ENCODE peak calls at places on chromosomes 5 and 9, in six cellular contexts. One of them, this sample, is unnamed.

GRCh38 chr5:173458819-173459218 is 130.6 kb upstream of the STC2 start:
- DNase-seq in uterus: no peak
- DNase-seq in GM12878: no peak
- DNase-seq in A549: no peak
- DNase-seq in HCT116: no peak
- DNase-seq in IMR-90: peak
- DNase-seq in this sample: no peak

GRCh38 chr9:79611091-79611614 is 39.4 kb downstream of the TLE4 start:
- DNase-seq in GM12878: no peak
- DNase-seq in IMR-90: peak
- DNase-seq in A549: no peak
- DNase-seq in HCT116: no peak
- DNase-seq in uterus: no peak
- DNase-seq in this sample: peak

GRCh38 chr5:32254987-32255900 is 57.5 kb downstream of the MTMR12 start:
- DNase-seq in A549: no peak
- DNase-seq in HCT116: no peak
- DNase-seq in GM12878: no peak
- DNase-seq in IMR-90: peak
- DNase-seq in uterus: no peak
- DNase-seq in this sample: no peak

GRCh38 chr5:181235323-181235688 is 8.4 kb downstream of the RACK1 start:
- DNase-seq in GM12878: no peak
- DNase-seq in A549: no peak
- DNase-seq in HCT116: no peak
- DNase-seq in uterus: no peak
- DNase-seq in IMR-90: no peak
- DNase-seq in this sample: no peak

GRCh38 chr5:139848508-139849100 is 53.0 kb downstream of the PSD2 start:
- DNase-seq in IMR-90: no peak
- DNase-seq in HCT116: no peak
- DNase-seq in GM12878: no peak
- DNase-seq in uterus: peak
- DNase-seq in A549: no peak
- DNase-seq in this sample: no peak

GRCh38 chr9:71592400-71592799 is 175.9 kb downstream of the CEMIP2 start:
- DNase-seq in uterus: no peak
- DNase-seq in GM12878: no peak
- DNase-seq in A549: no peak
- DNase-seq in IMR-90: peak
- DNase-seq in HCT116: no peak
- DNase-seq in this sample: no peak

GRCh38 chr5:179300834-179301233 is 44.4 kb downstream of the ADAMTS2 start:
- DNase-seq in A549: no peak
- DNase-seq in IMR-90: no peak
- DNase-seq in GM12878: no peak
- DNase-seq in HCT116: no peak
- DNase-seq in uterus: peak
- DNase-seq in this sample: no peak

GRCh38 chr9:83630938-83631457 is 8.1 kb downstream of the IDNK start:
- DNase-seq in GM12878: no peak
- DNase-seq in uterus: no peak
- DNase-seq in IMR-90: peak
- DNase-seq in A549: no peak
- DNase-seq in HCT116: no peak
- DNase-seq in this sample: no peak

GRCh38 chr5:118768607-118769175 is 219.7 kb downstream of the DTWD2 start:
- DNase-seq in uterus: no peak
- DNase-seq in IMR-90: no peak
- DNase-seq in GM12878: no peak
- DNase-seq in HCT116: no peak
- DNase-seq in A549: no peak
- DNase-seq in this sample: no peak

GRCh38 chr9:129002989-129003388 is 25.1 kb downstream of the SH3GLB2 start:
- DNase-seq in IMR-90: no peak
- DNase-seq in A549: no peak
- DNase-seq in uterus: no peak
- DNase-seq in GM12878: no peak
- DNase-seq in HCT116: no peak
- DNase-seq in this sample: no peak

GRCh38 chr5:122192883-122193496 is 63.6 kb downstream of the ZNF474 start:
- DNase-seq in A549: peak
- DNase-seq in IMR-90: peak
- DNase-seq in HCT116: peak
- DNase-seq in uterus: no peak
- DNase-seq in GM12878: peak
- DNase-seq in this sample: peak

GRCh38 chr5:19496056-19496455 is 491.9 kb downstream of the CDH18 start:
- DNase-seq in HCT116: no peak
- DNase-seq in IMR-90: no peak
- DNase-seq in uterus: no peak
- DNase-seq in GM12878: no peak
- DNase-seq in A549: no peak
- DNase-seq in this sample: peak

GRCh38 chr9:93681316-93682154 is 105.2 kb downstream of the PHF2 start:
- DNase-seq in IMR-90: no peak
- DNase-seq in uterus: peak
- DNase-seq in A549: no peak
- DNase-seq in HCT116: no peak
- DNase-seq in GM12878: no peak
- DNase-seq in this sample: no peak

GRCh38 chr5:110045153-110045552 is 355.4 kb downstream of the MAN2A1 start:
- DNase-seq in GM12878: no peak
- DNase-seq in A549: no peak
- DNase-seq in IMR-90: no peak
- DNase-seq in HCT116: no peak
- DNase-seq in uterus: no peak
- DNase-seq in this sample: no peak

GRCh38 chr5:59021286-59021673 is 438.4 kb downstream of the RAB3C start:
- DNase-seq in HCT116: no peak
- DNase-seq in IMR-90: no peak
- DNase-seq in GM12878: no peak
- DNase-seq in uterus: no peak
- DNase-seq in A549: no peak
- DNase-seq in this sample: no peak

GRCh38 chr5:55520117-55520829 is 14.5 kb downstream of the PLPP1 start:
- DNase-seq in uterus: no peak
- DNase-seq in HCT116: no peak
- DNase-seq in GM12878: no peak
- DNase-seq in IMR-90: no peak
- DNase-seq in A549: no peak
- DNase-seq in this sample: no peak

GRCh38 chr5:23419115-23419514 is 88.3 kb upstream of the PRDM9 start:
- DNase-seq in IMR-90: no peak
- DNase-seq in HCT116: no peak
- DNase-seq in A549: peak
- DNase-seq in GM12878: no peak
- DNase-seq in uterus: no peak
- DNase-seq in this sample: peak

GRCh38 chr9:129667850-129668249 is 2.4 kb downstream of the PRRX2 start:
- DNase-seq in IMR-90: no peak
- DNase-seq in uterus: no peak
- DNase-seq in A549: no peak
- DNase-seq in HCT116: no peak
- DNase-seq in GM12878: no peak
- DNase-seq in this sample: no peak

GRCh38 chr5:139844472-139845145 is 49.0 kb downstream of the PSD2 start:
- DNase-seq in HCT116: peak
- DNase-seq in IMR-90: peak
- DNase-seq in A549: peak
- DNase-seq in GM12878: peak
- DNase-seq in uterus: peak
- DNase-seq in this sample: peak

GRCh38 chr5:172147857-172148256 is 40.2 kb downstream of the STK10 start:
- DNase-seq in A549: no peak
- DNase-seq in uterus: no peak
- DNase-seq in GM12878: no peak
- DNase-seq in IMR-90: no peak
- DNase-seq in HCT116: no peak
- DNase-seq in this sample: no peak

GRCh38 chr5:59744531-59744992 is 149.0 kb downstream of the PDE4D start:
- DNase-seq in HCT116: no peak
- DNase-seq in uterus: no peak
- DNase-seq in GM12878: no peak
- DNase-seq in IMR-90: peak
- DNase-seq in A549: peak
- DNase-seq in this sample: no peak

GRCh38 chr5:148421661-148422060 is 37.9 kb downstream of the FBXO38 start:
- DNase-seq in uterus: no peak
- DNase-seq in A549: no peak
- DNase-seq in HCT116: no peak
- DNase-seq in IMR-90: no peak
- DNase-seq in GM12878: no peak
- DNase-seq in this sample: no peak

GRCh38 chr5:176535101-176535654 is 2.0 kb downstream of the RNF44 start:
- DNase-seq in uterus: no peak
- DNase-seq in A549: peak
- DNase-seq in GM12878: peak
- DNase-seq in HCT116: no peak
- DNase-seq in IMR-90: peak
- DNase-seq in this sample: no peak

GRCh38 chr9:127397722-127398647 is 1.0 kb downstream of the SLC2A8 start:
- DNase-seq in IMR-90: peak
- DNase-seq in GM12878: no peak
- DNase-seq in HCT116: no peak
- DNase-seq in uterus: peak
- DNase-seq in A549: peak
- DNase-seq in this sample: no peak

GRCh38 chr5:36607838-36608783 is 1.7 kb downstream of the SLC1A3 start:
- DNase-seq in HCT116: no peak
- DNase-seq in A549: no peak
- DNase-seq in IMR-90: no peak
- DNase-seq in uterus: no peak
- DNase-seq in GM12878: no peak
- DNase-seq in this sample: no peak

GRCh38 chr9:129235041-129235930 is 57.2 kb upstream of the IER5L start:
- DNase-seq in A549: no peak
- DNase-seq in GM12878: no peak
- DNase-seq in HCT116: no peak
- DNase-seq in IMR-90: no peak
- DNase-seq in uterus: peak
- DNase-seq in this sample: no peak

GRCh38 chr5:148828461-148829247 is 2.2 kb downstream of the ADRB2 start:
- DNase-seq in IMR-90: peak
- DNase-seq in uterus: no peak
- DNase-seq in A549: no peak
- DNase-seq in HCT116: no peak
- DNase-seq in GM12878: no peak
- DNase-seq in this sample: no peak

GRCh38 chr5:180143656-180144364 is 65.2 kb downstream of the RASGEF1C start:
- DNase-seq in HCT116: no peak
- DNase-seq in GM12878: no peak
- DNase-seq in IMR-90: no peak
- DNase-seq in A549: no peak
- DNase-seq in uterus: no peak
- DNase-seq in this sample: no peak

GRCh38 chr5:131418846-131419245 is 155.0 kb downstream of the CDC42SE2 start:
- DNase-seq in A549: no peak
- DNase-seq in GM12878: no peak
- DNase-seq in uterus: no peak
- DNase-seq in IMR-90: no peak
- DNase-seq in HCT116: no peak
- DNase-seq in this sample: no peak
- TF ChIP-seq POLR2A in A549: no peak
- TF ChIP-seq POLR2A in GM12878: no peak
- TF ChIP-seq POLR2A in uterus: no peak
- TF ChIP-seq POLR2A in IMR-90: no peak
- TF ChIP-seq POLR2A in HCT116: no peak
- TF ChIP-seq POLR2A in this sample: no peak

DNA sequence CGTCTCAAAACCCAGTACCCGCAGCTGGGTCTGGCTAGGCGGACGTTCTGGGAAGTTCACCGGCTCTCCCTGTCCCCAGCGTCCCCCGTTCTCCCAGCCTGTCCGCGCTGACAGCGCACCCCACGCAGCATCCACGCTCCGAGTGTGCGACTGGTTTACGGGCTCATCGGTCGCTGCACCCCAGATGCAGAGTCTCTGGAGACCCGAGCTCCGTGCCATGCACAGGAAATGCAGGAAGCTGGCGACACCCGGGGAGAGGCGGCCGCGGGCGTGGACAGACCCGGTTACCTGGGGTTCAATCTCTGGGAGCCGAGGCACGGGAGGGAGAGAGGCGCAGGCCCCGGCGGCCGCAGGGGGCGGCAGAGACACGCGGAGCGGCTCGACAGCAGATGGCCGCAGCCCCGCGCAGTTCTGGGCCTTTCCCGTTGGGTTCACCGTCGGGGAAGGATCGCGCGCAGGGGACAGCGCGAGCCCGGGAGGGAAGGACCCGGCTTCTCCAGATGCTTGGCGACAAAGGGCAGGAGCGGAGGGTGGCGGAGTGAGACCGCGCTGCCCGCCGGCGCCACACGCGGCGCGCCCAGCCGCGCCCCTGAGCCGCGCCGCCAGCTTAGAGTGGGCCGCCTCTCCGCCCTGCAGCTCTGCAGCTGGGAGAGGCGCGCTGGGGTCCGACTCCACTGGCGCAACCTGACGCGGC is 558 bp downstream of the SHROOM1 start:
- DNase-seq in IMR-90: peak
- DNase-seq in uterus: peak
- DNase-seq in A549: peak
- DNase-seq in GM12878: no peak
- DNase-seq in HCT116: peak
- DNase-seq in this sample: peak
- TF ChIP-seq POLR2A in IMR-90: peak
- TF ChIP-seq POLR2A in uterus: no peak
- TF ChIP-seq POLR2A in A549: peak
- TF ChIP-seq POLR2A in GM12878: peak
- TF ChIP-seq POLR2A in HCT116: no peak
- TF ChIP-seq POLR2A in this sample: no peak

DNA sequence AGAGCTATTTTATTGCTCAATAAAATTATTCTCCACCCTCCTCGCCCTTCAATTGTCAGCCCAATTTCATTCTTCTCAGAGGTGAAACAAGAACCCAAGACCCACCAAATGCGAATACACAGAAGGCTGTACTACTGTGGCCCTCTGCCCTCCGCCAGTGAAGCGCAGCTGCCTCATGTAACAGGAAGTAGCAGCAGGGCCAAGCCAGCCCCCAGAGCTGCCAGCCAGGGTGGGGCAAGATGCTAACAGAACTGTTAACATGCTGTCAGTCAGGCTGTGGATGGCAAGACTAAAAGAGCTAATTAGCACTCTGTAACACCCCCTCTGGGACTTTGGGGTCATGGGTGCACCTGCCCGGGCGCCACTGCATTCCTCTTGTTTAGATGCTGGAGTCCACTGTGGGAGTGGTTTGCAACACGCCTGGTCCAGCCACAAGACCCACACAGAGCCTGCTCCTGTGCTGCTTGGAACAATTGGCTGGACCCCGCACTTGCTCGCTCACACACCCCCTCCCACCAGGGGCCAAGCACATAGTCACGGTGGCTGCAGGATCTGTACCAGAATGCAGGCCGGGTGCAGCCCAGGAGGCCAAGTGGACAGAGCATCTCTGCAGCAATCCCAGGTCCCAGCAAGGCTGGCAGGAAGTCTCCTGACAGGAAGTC is 14.5 kb upstream of the HEXB start:
- DNase-seq in HCT116: no peak
- DNase-seq in IMR-90: no peak
- DNase-seq in uterus: no peak
- DNase-seq in A549: no peak
- DNase-seq in GM12878: no peak
- DNase-seq in this sample: no peak
- TF ChIP-seq POLR2A in HCT116: no peak
- TF ChIP-seq POLR2A in IMR-90: no peak
- TF ChIP-seq POLR2A in uterus: no peak
- TF ChIP-seq POLR2A in A549: no peak
- TF ChIP-seq POLR2A in GM12878: no peak
- TF ChIP-seq POLR2A in this sample: no peak

GRCh38 chr5:151772868-151773561 is 1.3 kb downstream of the G3BP1 start:
- DNase-seq in uterus: no peak
- DNase-seq in IMR-90: peak
- DNase-seq in A549: no peak
- DNase-seq in HCT116: no peak
- DNase-seq in GM12878: no peak
- DNase-seq in this sample: no peak
- TF ChIP-seq POLR2A in uterus: no peak
- TF ChIP-seq POLR2A in IMR-90: no peak
- TF ChIP-seq POLR2A in A549: no peak
- TF ChIP-seq POLR2A in HCT116: no peak
- TF ChIP-seq POLR2A in GM12878: no peak
- TF ChIP-seq POLR2A in this sample: peak